ENCODE peak calls at places on chromosome 19, in six cellular contexts. V is HEK293T; Q is fibroblast of mammary gland; N is stimulated activated CD4-positive, alpha-beta T cell treated with anti-CD3 and anti-CD28 coated beads, Interleukin-4, amount 100 ng/mL, for 24 hours; B is ELR; J is CD8-positive, alpha-beta memory T cell. X is an unnamed sample.

GRCh38 chr19:46760363-46760762 is 14.1 kb upstream of the STRN4 start:
- DNase-seq in N (no peak), B (no peak), J (no peak), V (no peak), Q (no peak), X (no peak)

GRCh38 chr19:38561658-38562057 is 56.1 kb downstream of the MAP4K1 start:
- DNase-seq in V (no peak), B (no peak), J (no peak), Q (no peak), N (no peak), X (no peak)

GRCh38 chr19:50215820-50216219 is 12.4 kb downstream of the MYH14 start:
- DNase-seq in V (no peak), J (no peak), B (no peak), N (no peak), Q (no peak), X (no peak)

GRCh38 chr19:10891360-10892108 is 20.2 kb downstream of the CARM1 start:
- DNase-seq in V (no peak), N (no peak), Q (no peak), B (no peak), J (no peak), X (no peak)

GRCh38 chr19:48806818-48807589 is 3.8 kb downstream of the BCAT2 start:
- DNase-seq in V (peak), B (no peak), Q (peak), J (no peak), N (no peak), X (peak)

GRCh38 chr19:38245826-38246498 is 10.2 kb downstream of the PPP1R14A start:
- DNase-seq in Q (no peak), V (no peak), B (no peak), N (no peak), J (no peak), X (no peak)

GRCh38 chr19:15672580-15673175 is at the start of gene CYP4F12:
- DNase-seq in J (no peak), N (no peak), Q (peak), B (peak), V (peak), X (peak)

GRCh38 chr19:7637374-7638256 is 705 bp downstream of the STXBP2 start:
- DNase-seq in N (no peak), Q (no peak), J (peak), B (no peak), V (no peak), X (no peak)

GRCh38 chr19:30664358-30665058 is 292.3 kb downstream of the ZNF536 start:
- DNase-seq in B (peak), V (peak), N (no peak), Q (peak), J (no peak), X (no peak)

GRCh38 chr19:6459356-6460098 is at the start of gene SLC25A23:
- DNase-seq in Q (peak), N (peak), J (peak), B (peak), V (peak), X (peak)

GRCh38 chr19:43662487-43662886 is 7.5 kb downstream of the PLAUR start:
- DNase-seq in J (no peak), N (no peak), Q (peak), V (peak), B (peak), X (no peak)

GRCh38 chr19:7618771-7619510 is 10.4 kb downstream of the XAB2 start:
- DNase-seq in J (no peak), Q (no peak), N (no peak), B (no peak), V (no peak), X (no peak)

GRCh38 chr19:47514151-47514868 is 553 bp downstream of the NAPA start:
- DNase-seq in N (no peak), J (no peak), B (peak), Q (no peak), V (no peak), X (no peak)

GRCh38 chr19:5171711-5172110 is 168.9 kb downstream of the PTPRS start:
- DNase-seq in N (no peak), V (no peak), Q (no peak), J (no peak), B (no peak), X (no peak)

GRCh38 chr19:50721441-50722137 is 1.6 kb upstream of the CLEC11A start:
- DNase-seq in V (no peak), Q (no peak), N (no peak), J (no peak), B (no peak), X (no peak)

GRCh38 chr19:14073232-14073924 is 792 bp downstream of the MISP3 start:
- DNase-seq in V (peak), B (peak), N (peak), J (peak), Q (peak), X (peak)

GRCh38 chr19:40228371-40228770 is 1.9 kb upstream of the CCNP start:
- DNase-seq in B (no peak), N (no peak), V (no peak), Q (no peak), J (no peak), X (no peak)

GRCh38 chr19:3785464-3785937 is 680 bp downstream of the MATK start:
- DNase-seq in Q (no peak), B (no peak), J (peak), V (no peak), N (peak), X (peak)

GRCh38 chr19:6971366-6971765 is 49.9 kb downstream of the MBD3L2B start:
- DNase-seq in N (no peak), B (peak), J (no peak), V (no peak), Q (no peak), X (no peak)

GRCh38 chr19:32287811-32288227 is 57.6 kb upstream of the ZNF507 start:
- DNase-seq in J (no peak), V (peak), N (no peak), B (peak), Q (peak), X (peak)

GRCh38 chr19:47215581-47215980 is 15.4 kb downstream of the BBC3 start:
- DNase-seq in B (no peak), V (no peak), N (no peak), J (no peak), Q (no peak), X (no peak)

GRCh38 chr19:6457958-6458694 is 1.5 kb downstream of the SLC25A23 start:
- DNase-seq in J (no peak), V (no peak), Q (peak), B (no peak), N (no peak), X (no peak)

GRCh38 chr19:32837531-32837930 is 32.0 kb downstream of the SLC7A9 start:
- DNase-seq in N (no peak), V (no peak), Q (peak), J (no peak), B (no peak), X (no peak)

GRCh38 chr19:48963371-48964204 is 1.5 kb upstream of the FTL start:
- DNase-seq in Q (peak), B (peak), V (no peak), J (peak), N (peak), X (peak)

GRCh38 chr19:581399-582111 is 8.1 kb upstream of the HCN2 start:
- DNase-seq in V (no peak), N (no peak), J (no peak), B (no peak), Q (no peak), X (no peak)

GRCh38 chr19:13461536-13461935 is 44.7 kb downstream of the CACNA1A start:
- DNase-seq in B (no peak), N (no peak), V (no peak), Q (no peak), J (no peak), X (no peak)

GRCh38 chr19:42185281-42185680 is 32.2 kb downstream of the DEDD2 start:
- DNase-seq in V (no peak), J (no peak), N (no peak), B (peak), Q (peak), X (peak)

GRCh38 chr19:55314396-55314795 is 10.7 kb downstream of the TMEM150B start:
- DNase-seq in J (no peak), N (no peak), B (no peak), V (no peak), Q (no peak), X (no peak)

GRCh38 chr19:45455707-45456499 is 11.9 kb upstream of the FOSB start:
- DNase-seq in B (peak), N (peak), V (peak), J (peak), Q (peak), X (no peak)

GRCh38 chr19:50401505-50402450 is 17.0 kb upstream of the SPIB start:
- DNase-seq in Q (no peak), V (no peak), N (no peak), J (no peak), B (no peak), X (no peak)

GRCh38 chr19:3982701-3983541 is 2.3 kb downstream of the EEF2 start:
- DNase-seq in B (peak), N (peak), Q (peak), J (no peak), V (no peak), X (no peak)

GRCh38 chr19:21569497-21569870 is 64.1 kb downstream of the ZNF429 start:
- DNase-seq in N (peak), V (no peak), J (peak), Q (peak), B (no peak), X (peak)

GRCh38 chr19:56973713-56974553 is 133.4 kb upstream of the PEG3 start:
- DNase-seq in N (no peak), B (no peak), Q (no peak), V (no peak), J (no peak), X (no peak)